ENCODE peak calls at places on chromosome 18, in six cellular contexts. C is trophoblast cell, V is neuronal stem cell, U is IMR-90, F is H9, N is mesenchymal stem cell. R is an unnamed sample.
A peak's percentile ranks its signal among the peaks of the same experiment; 100 is the strongest.

GRCh38 chr18:42183746-42184145 is 228.7 kb downstream of the PIK3C3 start:
- DNase-seq in C (peak; percentile 36), V (no peak), U (peak; percentile 61), F (no peak), N (peak; percentile 86), R (peak; percentile 61)

GRCh38 chr18:23953984-23954383 is 60.6 kb upstream of the TTC39C start:
- DNase-seq in N (no peak), C (no peak), F (no peak), V (no peak), U (no peak), R (no peak)

GRCh38 chr18:38307919-38308318 is 742.3 kb upstream of the CELF4 start:
- DNase-seq in F (no peak), N (no peak), V (no peak), U (no peak), C (no peak), R (no peak)

GRCh38 chr18:7623681-7624080 is 56.6 kb downstream of the PTPRM start:
- DNase-seq in V (no peak), C (no peak), U (no peak), F (no peak), N (no peak), R (no peak)

GRCh38 chr18:55251186-55251995 is 292.1 kb upstream of the CCDC68 start:
- DNase-seq in V (no peak), N (no peak), U (peak; percentile 38), C (peak; percentile 33), F (no peak), R (peak; percentile 57)

GRCh38 chr18:36769611-36770314 is 59.0 kb downstream of the TPGS2 start:
- DNase-seq in F (peak; percentile 72), N (no peak), V (peak; percentile 3), U (no peak), C (peak; percentile 68), R (peak; percentile 42)

GRCh38 chr18:51153659-51154371 is 43.7 kb downstream of the MEX3C start:
- DNase-seq in F (no peak), C (no peak), N (no peak), U (no peak), V (no peak), R (no peak)

GRCh38 chr18:21682276-21683051 is 22.1 kb downstream of the ABHD3 start:
- DNase-seq in N (peak; percentile 92), F (no peak), U (peak; percentile 67), V (peak; percentile 61), C (peak; percentile 66), R (no peak)

GRCh38 chr18:56233595-56233994 is 404.8 kb downstream of the TXNL1 start:
- DNase-seq in V (no peak), U (peak; percentile 92), F (no peak), C (no peak), N (peak; percentile 28), R (no peak)

GRCh38 chr18:24446953-24447537 is 13.4 kb upstream of the HRH4 start:
- DNase-seq in C (no peak), N (peak; percentile 6), V (no peak), U (no peak), F (no peak), R (no peak)

GRCh38 chr18:33588361-33588760 is 10.3 kb downstream of the ASXL3 start:
- DNase-seq in V (no peak), N (no peak), U (no peak), C (peak; percentile 32), F (no peak), R (no peak)

GRCh38 chr18:78892721-78893120 is 86.9 kb upstream of the SALL3 start:
- DNase-seq in C (no peak), V (no peak), F (no peak), U (no peak), N (no peak), R (no peak)

GRCh38 chr18:61683856-61684255 is 209.0 kb downstream of the RNF152 start:
- DNase-seq in C (peak; percentile 74), F (no peak), V (no peak), N (no peak), U (no peak), R (no peak)

GRCh38 chr18:55142413-55142812 is 183.2 kb upstream of the CCDC68 start:
- DNase-seq in C (peak; percentile 3), V (no peak), N (no peak), F (no peak), U (no peak), R (no peak)

GRCh38 chr18:39702888-39703287 is 2137.3 kb upstream of the CELF4 start:
- DNase-seq in U (no peak), N (no peak), F (no peak), V (no peak), C (no peak), R (no peak)

GRCh38 chr18:58559427-58560186 is 69.3 kb downstream of the ALPK2 start:
- DNase-seq in V (no peak), F (no peak), U (peak; percentile 52), N (peak; percentile 33), C (no peak), R (no peak)

GRCh38 chr18:67035026-67035425 is 431.1 kb upstream of the CDH19 start:
- DNase-seq in V (no peak), U (no peak), F (no peak), C (no peak), N (no peak), R (peak; percentile 85)

GRCh38 chr18:54043484-54044256 is 180.8 kb downstream of the MBD2 start:
- DNase-seq in V (no peak), F (no peak), N (no peak), U (no peak), C (peak; percentile 78), R (no peak)

GRCh38 chr18:37669991-37670534 is 104.5 kb upstream of the CELF4 start:
- DNase-seq in N (no peak), F (peak; percentile 60), V (no peak), U (no peak), C (no peak), R (peak; percentile 53)

GRCh38 chr18:69757733-69758132 is 189.9 kb downstream of the CD226 start:
- DNase-seq in F (peak; percentile 43), U (peak; percentile 66), V (no peak), C (no peak), N (no peak), R (peak; percentile 67)

GRCh38 chr18:43279015-43279758 is 1.9 kb upstream of the SYT4 start:
- DNase-seq in C (no peak), N (peak; percentile 57), U (no peak), F (peak; percentile 59), V (peak; percentile 66), R (peak; percentile 96)

GRCh38 chr18:24704921-24705620 is 244.6 kb downstream of the HRH4 start:
- DNase-seq in C (no peak), N (peak; percentile 80), F (no peak), U (peak; percentile 94), V (no peak), R (no peak)

GRCh38 chr18:40365526-40365925 is 1589.5 kb upstream of the PIK3C3 start:
- DNase-seq in F (no peak), C (no peak), V (no peak), U (no peak), N (no peak), R (no peak)

GRCh38 chr18:58148954-58149471 is 105.0 kb downstream of the NEDD4L start:
- DNase-seq in F (no peak), C (no peak), U (no peak), V (no peak), N (no peak), R (no peak)

GRCh38 chr18:46833899-46834298 is 77.0 kb upstream of the ST8SIA5 start:
- DNase-seq in N (no peak), V (no peak), F (no peak), C (no peak), U (no peak), R (no peak)

GRCh38 chr18:63427566-63427965 is 5.3 kb upstream of the VPS4B start:
- DNase-seq in F (peak; percentile 38), N (no peak), C (peak; percentile 89), U (no peak), V (no peak), R (peak; percentile 84)

GRCh38 chr18:73735836-73736235 is 411.8 kb downstream of the FBXO15 start:
- DNase-seq in F (no peak), N (no peak), U (no peak), C (no peak), V (no peak), R (no peak)

GRCh38 chr18:57446322-57446721 is 11.1 kb downstream of the ONECUT2 start:
- DNase-seq in C (peak; percentile 45), V (no peak), U (peak; percentile 4), F (peak; percentile 62), N (no peak), R (peak; percentile 53)

GRCh38 chr18:54247488-54248175 is 21.7 kb upstream of the POLI start:
- DNase-seq in C (peak; percentile 60), N (peak; percentile 15), F (no peak), V (no peak), U (no peak), R (no peak)

GRCh38 chr18:48809365-48809764 is 141.4 kb downstream of the SMAD7 start:
- DNase-seq in U (no peak), F (no peak), V (no peak), C (no peak), N (no peak), R (no peak)

GRCh38 chr18:22490429-22490846 is 72.7 kb upstream of the CTAGE1 start:
- DNase-seq in N (no peak), V (no peak), C (peak; percentile 39), F (no peak), U (no peak), R (no peak)

GRCh38 chr18:40955351-40955750 is 999.7 kb upstream of the PIK3C3 start:
- DNase-seq in U (no peak), V (no peak), F (no peak), N (no peak), C (no peak), R (no peak)

GRCh38 chr18:12645751-12646203 is 12.1 kb downstream of the SPIRE1 start:
- DNase-seq in N (no peak), V (no peak), C (peak; percentile 37), U (peak; percentile 52), F (no peak), R (no peak)

GRCh38 chr18:21955757-21956652 is 213.4 kb upstream of the GATA6 start:
- DNase-seq in N (peak; percentile 65), U (peak; percentile 60), V (peak; percentile 59), C (peak; percentile 87), F (peak; percentile 67), R (peak; percentile 70)

GRCh38 chr18:7772496-7772861 is 205.4 kb downstream of the PTPRM start:
- DNase-seq in V (no peak), F (no peak), C (no peak), U (no peak), N (no peak), R (no peak)

GRCh38 chr18:3607309-3608098 is 157.5 kb downstream of the TGIF1 start:
- DNase-seq in U (no peak), F (no peak), N (no peak), C (no peak), V (no peak), R (no peak)
- H2BK120ac ChIP-seq in U (peak overlapping the region; percentile 85), F (no peak overlapping the region), N (peak overlapping the region; percentile 15), C (peak overlapping the region; percentile 41), V (no peak overlapping the region), R (peak overlapping the region; percentile 56)

GRCh38 chr18:34783485-34783884 is 73.4 kb downstream of the DTNA start:
- DNase-seq in V (no peak), U (peak; percentile 68), C (peak; percentile 59), F (no peak), N (no peak), R (no peak)
- H3K27ac ChIP-seq in V (no peak overlapping the region), U (peak overlapping the region; percentile 25), C (no peak overlapping the region), F (no peak overlapping the region), N (no peak overlapping the region), R (no peak overlapping the region)

GRCh38 chr18:59907172-59907571 is 7.4 kb downstream of the PMAIP1 start:
- DNase-seq in U (no peak), C (no peak), F (no peak), N (peak; percentile 60), V (no peak), R (no peak)
- H3K79me1 ChIP-seq in U (no peaks in the 10 kb centered on the region), C (no peaks in the 10 kb centered on the region), F (no peaks in the 10 kb centered on the region), N (peaks cover 1% of the 10 kb centered on the region), V (no peaks in the 10 kb centered on the region), R (peaks cover 1% of the 10 kb centered on the region)

GRCh38 chr18:8889479-8889878 is 184.1 kb downstream of the MTCL1 start:
- DNase-seq in N (peak; percentile 36), U (peak; percentile 51), V (no peak), F (no peak), C (peak; percentile 53), R (no peak)
- H2BK120ac ChIP-seq in N (no peak overlapping the region), U (peak overlapping the region; percentile 82), V (no peak overlapping the region), F (no peak overlapping the region), C (no peak overlapping the region), R (peak overlapping the region; percentile 56)

R was measured in mesendoderm.